ENCODE peak calls at places on chromosome 19, in four cellular contexts. P, C, X and T are unnamed samples. For H3K4me1, the result is how much of the 10 kb centered on the place peaks cover.

GRCh38 chr19:55176116-55176515 is 4.0 kb downstream of the SYT5 start:
- DNase-seq in P (no peak), C (no peak), X (no peak), T (no peak)

GRCh38 chr19:53596056-53596455 is 35.7 kb upstream of the DPRX start:
- DNase-seq in P (no peak), C (no peak), X (no peak), T (no peak)

GRCh38 chr19:18685597-18686164 is 2.2 kb downstream of the CRTC1 start:
- DNase-seq in P (no peak), C (no peak), X (no peak), T (no peak)

GRCh38 chr19:45195764-45196163 is 17.2 kb downstream of the BLOC1S3 start:
- DNase-seq in P (no peak), C (no peak), X (no peak), T (no peak)

GRCh38 chr19:38360839-38361631 is 13.3 kb upstream of the PSMD8 start:
- DNase-seq in P (no peak), C (no peak), X (no peak), T (no peak)

GRCh38 chr19:6847828-6848200 is 39.6 kb upstream of the ADGRE1 start:
- DNase-seq in P (no peak), C (no peak), X (no peak), T (no peak)

GRCh38 chr19:51422053-51422448 is 4.6 kb upstream of the SIGLEC10 start:
- DNase-seq in P (peak), C (peak), X (peak), T (peak)

GRCh38 chr19:53962887-53963435 is at the start of gene CACNG8:
- DNase-seq in P (no peak), C (no peak), X (no peak), T (no peak)

GRCh38 chr19:43662487-43662886 is 7.5 kb downstream of the PLAUR start:
- DNase-seq in P (no peak), C (no peak), X (no peak), T (no peak)

GRCh38 chr19:58009666-58010301 is 7.2 kb upstream of the ZNF606 start:
- DNase-seq in P (peak), C (peak), X (peak), T (peak)

DNA sequence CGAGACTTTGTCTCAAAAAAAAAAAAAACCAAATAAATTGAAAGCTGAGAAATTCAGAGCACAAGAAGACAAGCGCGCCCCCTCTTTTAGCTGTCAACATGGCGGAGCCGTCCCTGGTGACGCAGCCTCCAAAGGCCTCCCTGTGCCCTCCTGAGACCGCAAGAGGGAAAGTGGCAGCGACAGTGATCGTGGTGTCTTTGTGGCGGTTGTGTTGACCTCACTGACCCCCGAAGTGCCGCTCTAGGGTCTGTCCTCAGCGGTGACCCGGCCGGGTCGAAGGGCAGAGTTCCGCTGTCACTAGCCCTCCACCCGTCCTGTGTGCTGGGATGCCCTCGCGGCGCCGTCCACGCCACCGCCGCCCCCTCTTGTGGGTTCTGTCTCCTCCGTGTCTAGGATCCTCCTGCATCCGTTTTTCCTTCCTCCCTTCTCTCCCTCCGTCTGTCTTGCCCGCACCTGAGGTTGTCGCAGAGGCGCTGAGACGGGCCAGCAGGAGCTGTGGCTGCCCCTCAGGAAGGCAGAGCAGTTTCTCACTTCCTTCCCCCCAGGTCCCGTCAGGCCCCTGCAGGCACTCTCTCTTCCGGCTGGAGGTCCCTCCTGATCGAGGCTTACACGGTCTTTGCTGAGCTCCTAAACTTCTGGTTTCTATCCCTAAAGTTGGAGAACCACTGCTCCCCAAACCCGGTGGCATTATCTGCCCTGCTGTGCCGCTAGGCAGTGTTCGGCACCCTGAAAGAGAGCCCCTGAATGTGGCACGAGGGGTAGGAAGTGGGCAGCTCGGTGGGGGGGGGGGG is 7.2 kb downstream of the UHRF1 start:
- DNase-seq in P (no peak), C (peak), X (no peak), T (no peak)
- H3K4me1 ChIP-seq in P (under half), C (under half), X (under half), T (under half)

GRCh38 chr19:1846517-1847205 is 1.6 kb downstream of the REXO1 start:
- DNase-seq in P (no peak), C (no peak), X (no peak), T (no peak)

GRCh38 chr19:1843646-1844394 is 4.5 kb downstream of the REXO1 start:
- DNase-seq in P (no peak), C (no peak), X (no peak), T (no peak)

GRCh38 chr19:1847348-1847683 is 967 bp downstream of the REXO1 start:
- DNase-seq in P (no peak), C (no peak), X (no peak), T (no peak)

GRCh38 chr19:1844536-1845515 is 3.5 kb downstream of the REXO1 start:
- DNase-seq in P (no peak), C (no peak), X (no peak), T (no peak)

DNA sequence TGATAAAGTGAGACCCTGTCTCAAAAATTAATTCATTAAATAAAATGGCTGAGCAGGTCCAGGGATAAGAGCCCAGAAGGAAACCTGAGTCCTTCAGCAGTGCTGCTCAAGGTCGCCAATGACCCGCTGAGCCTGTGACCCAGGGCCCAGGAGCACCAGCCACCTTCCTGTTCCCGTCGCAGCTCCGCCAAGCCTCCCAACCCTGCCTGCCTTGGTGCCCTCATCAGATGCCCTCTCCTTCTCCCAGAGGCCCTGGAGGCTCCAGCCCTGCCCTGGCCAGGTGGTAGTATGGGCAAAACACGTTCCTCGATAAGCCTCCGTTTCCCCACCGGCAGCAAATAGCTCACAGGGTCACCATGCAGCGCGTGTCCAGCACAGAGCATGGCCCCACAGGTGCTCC is 2.6 kb downstream of the REXO1 start:
- DNase-seq in P (no peak), C (no peak), X (no peak), T (no peak)
- H3K4me1 ChIP-seq in P (under half), C (half or more), X (under half), T (half or more)

GRCh38 chr19:33900817-33901216 is 104.1 kb downstream of the KCTD15 start:
- DNase-seq in P (no peak), C (no peak), X (no peak), T (no peak)

GRCh38 chr19:33904681-33905080 is 108.0 kb downstream of the KCTD15 start:
- DNase-seq in P (no peak), C (no peak), X (no peak), T (no peak)

GRCh38 chr19:33902802-33903488 is 106.3 kb downstream of the KCTD15 start:
- DNase-seq in P (no peak), C (peak), X (no peak), T (no peak)

GRCh38 chr19:33903489-33903850 is 106.8 kb downstream of the KCTD15 start:
- DNase-seq in P (no peak), C (no peak), X (no peak), T (no peak)

DNA sequence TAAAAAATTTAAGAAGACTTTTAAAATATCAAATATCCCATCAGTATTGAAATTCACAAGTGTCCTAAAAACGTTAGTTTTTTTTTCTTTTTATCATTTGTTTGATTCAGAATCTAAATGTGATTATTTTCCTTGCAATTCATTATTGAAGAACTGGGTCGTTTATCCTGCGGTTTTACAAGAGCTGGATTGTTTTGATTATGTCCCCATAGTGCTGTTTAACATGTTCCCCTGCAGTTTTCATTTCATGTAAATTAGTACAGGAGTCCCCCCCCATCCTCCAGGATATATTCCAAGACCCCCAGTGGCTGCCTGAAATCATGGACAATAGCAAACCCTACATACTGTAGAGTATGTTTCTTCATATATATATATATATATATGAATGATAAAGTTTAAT is 105.7 kb downstream of the KCTD15 start:
- DNase-seq in P (no peak), C (no peak), X (no peak), T (no peak)
- H3K4me1 ChIP-seq in P (under half), C (under half), X (under half), T (under half)

DNA sequence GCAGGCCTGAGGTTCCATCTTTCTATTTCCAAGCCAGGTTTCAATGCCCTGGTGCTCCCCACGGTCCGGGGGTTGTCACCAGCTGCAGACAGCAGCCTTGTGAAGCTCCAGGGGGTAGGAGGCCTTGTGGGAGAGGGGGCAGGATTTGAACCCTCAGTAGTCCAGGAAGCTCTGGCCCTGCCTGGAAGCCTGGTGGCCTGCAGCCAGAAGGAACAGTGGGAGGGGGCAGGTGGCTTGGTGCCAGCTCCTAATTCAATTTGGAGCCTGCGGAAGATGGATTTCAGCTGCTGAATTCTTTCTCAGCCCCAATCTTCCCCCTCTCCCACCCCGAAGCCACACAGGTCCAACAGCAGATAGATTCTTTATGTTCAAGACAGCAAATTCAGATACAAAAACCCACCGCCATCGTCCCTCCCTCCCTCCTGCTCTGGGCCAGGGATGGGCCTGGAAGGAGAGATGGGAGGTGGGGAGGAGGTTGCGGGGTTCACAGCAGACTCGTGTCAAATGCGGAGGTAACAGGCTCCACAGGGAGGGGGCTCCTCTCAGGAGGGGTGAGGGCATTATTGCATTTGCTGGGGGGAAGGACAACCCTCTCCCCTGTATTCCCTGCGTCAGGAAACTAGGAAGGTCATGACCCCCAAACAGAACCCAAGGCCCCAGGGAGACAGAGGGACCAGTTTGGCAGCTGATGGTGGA is 2.4 kb upstream of the PTGER1 start:
- DNase-seq in P (no peak), C (no peak), X (no peak), T (no peak)
- H3K4me1 ChIP-seq in P (under half), C (under half), X (under half), T (under half)

GRCh38 chr19:14509382-14509781 is 8.8 kb downstream of the DNAJB1 start:
- DNase-seq in P (no peak), C (no peak), X (no peak), T (no peak)
- H3K4me1 ChIP-seq in P (under half), C (under half), X (under half), T (under half)

GRCh38 chr19:10766049-10766623 is 48.3 kb downstream of the DNM2 start:
- DNase-seq in P (no peak), C (no peak), X (no peak), T (peak)
- H3K4me1 ChIP-seq in P (under half), C (half or more), X (under half), T (half or more)

DNA sequence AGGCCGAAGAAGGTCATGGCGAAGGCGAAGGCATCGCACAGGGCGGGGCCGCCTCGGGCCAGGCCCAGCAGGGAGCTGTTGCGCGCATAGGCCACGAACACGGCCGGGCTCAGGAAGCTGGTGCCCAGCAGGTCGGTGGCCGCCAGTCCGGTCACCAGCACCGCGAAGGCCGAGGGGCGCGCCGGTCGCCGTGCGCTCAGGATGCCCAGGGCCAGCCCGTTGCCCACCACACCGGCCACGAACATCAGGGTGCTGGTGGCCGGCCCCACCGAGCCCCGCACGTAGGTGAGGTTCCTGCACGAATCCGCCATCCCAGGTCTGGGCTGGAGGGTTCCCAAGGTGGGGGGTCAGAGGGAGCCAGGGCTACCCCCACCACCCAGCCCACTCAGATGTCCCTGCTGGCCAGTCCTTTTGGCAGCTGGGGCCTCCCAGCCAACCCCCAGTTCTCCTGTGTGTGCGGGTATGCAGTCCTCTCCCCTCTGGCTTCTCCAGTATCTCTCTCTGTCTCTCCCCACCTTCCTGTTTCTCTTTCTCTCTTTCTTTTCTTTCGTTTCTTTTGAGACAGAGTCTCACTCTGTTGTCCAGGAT is 880 bp downstream of the PTGIR start:
- DNase-seq in P (no peak), C (no peak), X (no peak), T (no peak)
- H3K4me1 ChIP-seq in P (under half), C (under half), X (under half), T (under half)

DNA sequence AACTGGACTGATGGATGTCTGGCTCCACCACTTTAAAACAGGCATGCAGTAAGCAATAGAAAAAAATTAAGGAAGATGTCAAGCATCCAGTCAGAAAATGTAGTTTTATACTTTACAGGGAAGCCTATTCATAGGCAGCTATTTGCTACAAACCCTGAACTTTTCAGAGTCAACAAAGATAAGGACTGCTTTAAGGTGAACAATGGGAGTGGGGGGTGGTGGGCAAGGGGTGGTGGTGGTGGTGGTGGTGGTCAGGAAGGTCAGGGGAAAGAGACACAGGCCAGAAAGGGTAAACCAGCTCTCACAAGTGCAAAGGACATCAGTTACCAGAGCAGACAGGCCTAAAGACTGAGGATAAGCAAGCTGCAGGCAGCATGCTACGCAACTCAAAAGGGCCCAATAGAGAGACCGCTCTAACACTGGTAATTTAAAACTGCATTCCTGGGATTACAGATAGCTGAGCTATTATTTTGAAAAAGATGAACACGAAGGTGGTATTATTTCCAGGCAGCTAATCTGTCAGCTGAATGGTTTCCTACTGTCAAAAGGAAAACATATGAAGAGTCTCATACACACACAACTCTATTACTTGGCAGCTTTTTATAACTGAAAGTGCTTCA is 14.8 kb downstream of the BRD4 start:
- DNase-seq in P (no peak), C (no peak), X (no peak), T (no peak)
- H3K4me1 ChIP-seq in P (under half), C (under half), X (half or more), T (half or more)

DNA sequence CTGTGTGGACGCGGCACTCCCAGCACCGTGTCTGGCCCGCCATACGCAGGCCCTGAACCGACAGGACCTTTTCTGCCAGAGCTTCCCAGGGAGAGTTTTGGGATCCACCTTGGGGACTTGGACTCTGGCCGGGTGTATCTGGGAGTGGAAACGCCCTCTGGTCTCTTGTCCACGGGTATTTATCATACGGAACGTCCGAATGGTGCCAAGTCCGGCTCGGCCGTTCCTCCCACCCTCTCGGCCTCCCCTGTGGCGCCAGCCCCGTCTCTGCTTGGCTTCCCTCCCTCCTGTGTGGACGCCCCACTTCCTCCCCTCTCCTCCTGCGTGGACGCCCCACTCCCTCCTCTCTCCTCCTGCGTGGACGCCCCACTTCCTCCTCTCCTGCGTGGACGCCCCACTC is 12.1 kb downstream of the HCN2 start:
- DNase-seq in P (no peak), C (no peak), X (no peak), T (no peak)
- H3K4me1 ChIP-seq in P (under half), C (under half), X (under half), T (under half)

GRCh38 chr19:23314505-23315241 is 64.5 kb upstream of the ZNF724 start:
- DNase-seq in P (no peak), C (no peak), X (no peak), T (no peak)
- H3K4me1 ChIP-seq in P (under half), C (under half), X (under half), T (under half)